ENCODE peak calls at places on chromosomes 12 and 14, in eight cellular contexts. One of them, this sample, is unnamed.

GRCh38 chr14:71591929-71592328 is 340.3 kb upstream of the RGS6 start:
- DNase-seq in brain microvascular endothelial cell: peak
- DNase-seq in SJSA1: no peak
- DNase-seq in right cardiac atrium: no peak
- DNase-seq in tibial artery: no peak
- DNase-seq in astrocyte: peak
- DNase-seq in adrenal gland: no peak
- DNase-seq in left lung: no peak
- DNase-seq in this sample: peak

GRCh38 chr14:103930051-103930604 is 1.9 kb downstream of the TDRD9 start:
- DNase-seq in adrenal gland: no peak
- DNase-seq in astrocyte: no peak
- DNase-seq in SJSA1: no peak
- DNase-seq in left lung: no peak
- DNase-seq in tibial artery: no peak
- DNase-seq in right cardiac atrium: no peak
- DNase-seq in brain microvascular endothelial cell: no peak
- DNase-seq in this sample: no peak

GRCh38 chr14:104405566-104406226 is 173.9 kb upstream of the C14orf180 start:
- DNase-seq in adrenal gland: no peak
- DNase-seq in SJSA1: no peak
- DNase-seq in left lung: peak
- DNase-seq in astrocyte: no peak
- DNase-seq in tibial artery: peak
- DNase-seq in brain microvascular endothelial cell: no peak
- DNase-seq in right cardiac atrium: no peak
- DNase-seq in this sample: no peak

GRCh38 chr12:53039851-53040250 is 10.0 kb upstream of the TNS2 start:
- DNase-seq in SJSA1: no peak
- DNase-seq in brain microvascular endothelial cell: no peak
- DNase-seq in adrenal gland: no peak
- DNase-seq in left lung: no peak
- DNase-seq in tibial artery: no peak
- DNase-seq in right cardiac atrium: no peak
- DNase-seq in astrocyte: no peak
- DNase-seq in this sample: no peak

GRCh38 chr14:23405516-23406025 is 2.5 kb downstream of the MYH6 start:
- DNase-seq in SJSA1: no peak
- DNase-seq in tibial artery: no peak
- DNase-seq in right cardiac atrium: no peak
- DNase-seq in brain microvascular endothelial cell: no peak
- DNase-seq in adrenal gland: no peak
- DNase-seq in left lung: peak
- DNase-seq in astrocyte: no peak
- DNase-seq in this sample: no peak

GRCh38 chr12:67645571-67645970 is 3.0 kb upstream of the DYRK2 start:
- DNase-seq in left lung: no peak
- DNase-seq in adrenal gland: no peak
- DNase-seq in tibial artery: no peak
- DNase-seq in brain microvascular endothelial cell: no peak
- DNase-seq in right cardiac atrium: no peak
- DNase-seq in astrocyte: peak
- DNase-seq in SJSA1: no peak
- DNase-seq in this sample: no peak

GRCh38 chr12:102567031-102567985 is 86.9 kb upstream of the IGF1 start:
- DNase-seq in adrenal gland: no peak
- DNase-seq in astrocyte: peak
- DNase-seq in tibial artery: no peak
- DNase-seq in brain microvascular endothelial cell: peak
- DNase-seq in SJSA1: peak
- DNase-seq in left lung: no peak
- DNase-seq in right cardiac atrium: no peak
- DNase-seq in this sample: no peak

GRCh38 chr12:95177201-95177768 is 40.0 kb downstream of the FGD6 start:
- DNase-seq in adrenal gland: no peak
- DNase-seq in SJSA1: no peak
- DNase-seq in tibial artery: no peak
- DNase-seq in right cardiac atrium: no peak
- DNase-seq in astrocyte: peak
- DNase-seq in left lung: no peak
- DNase-seq in brain microvascular endothelial cell: no peak
- DNase-seq in this sample: no peak

GRCh38 chr12:58933068-58933681 is 12.9 kb upstream of the LRIG3 start:
- DNase-seq in right cardiac atrium: no peak
- DNase-seq in adrenal gland: no peak
- DNase-seq in SJSA1: peak
- DNase-seq in left lung: no peak
- DNase-seq in brain microvascular endothelial cell: no peak
- DNase-seq in astrocyte: no peak
- DNase-seq in tibial artery: no peak
- DNase-seq in this sample: no peak

GRCh38 chr14:22613091-22613695 is 15.1 kb downstream of the ABHD4 start:
- DNase-seq in SJSA1: no peak
- DNase-seq in brain microvascular endothelial cell: no peak
- DNase-seq in tibial artery: no peak
- DNase-seq in right cardiac atrium: no peak
- DNase-seq in left lung: no peak
- DNase-seq in adrenal gland: no peak
- DNase-seq in astrocyte: no peak
- DNase-seq in this sample: no peak

GRCh38 chr12:91127751-91128150 is 16.5 kb upstream of the LUM start:
- DNase-seq in SJSA1: no peak
- DNase-seq in brain microvascular endothelial cell: peak
- DNase-seq in astrocyte: peak
- DNase-seq in right cardiac atrium: no peak
- DNase-seq in adrenal gland: no peak
- DNase-seq in tibial artery: no peak
- DNase-seq in left lung: no peak
- DNase-seq in this sample: no peak

GRCh38 chr12:131963381-131963780 is 13.6 kb downstream of the EP400 start:
- DNase-seq in astrocyte: no peak
- DNase-seq in right cardiac atrium: no peak
- DNase-seq in tibial artery: no peak
- DNase-seq in adrenal gland: no peak
- DNase-seq in brain microvascular endothelial cell: no peak
- DNase-seq in SJSA1: no peak
- DNase-seq in left lung: no peak
- DNase-seq in this sample: no peak

GRCh38 chr12:6285532-6286306 is 24.8 kb upstream of the PLEKHG6 start:
- DNase-seq in tibial artery: no peak
- DNase-seq in adrenal gland: no peak
- DNase-seq in brain microvascular endothelial cell: no peak
- DNase-seq in left lung: no peak
- DNase-seq in astrocyte: no peak
- DNase-seq in right cardiac atrium: no peak
- DNase-seq in SJSA1: no peak
- DNase-seq in this sample: no peak

GRCh38 chr12:28088566-28089277 is 101.5 kb upstream of the CCDC91 start:
- DNase-seq in adrenal gland: no peak
- DNase-seq in SJSA1: no peak
- DNase-seq in tibial artery: no peak
- DNase-seq in astrocyte: no peak
- DNase-seq in brain microvascular endothelial cell: no peak
- DNase-seq in right cardiac atrium: no peak
- DNase-seq in left lung: no peak
- DNase-seq in this sample: no peak

GRCh38 chr14:60251877-60252276 is 2.9 kb downstream of the PPM1A start:
- DNase-seq in right cardiac atrium: no peak
- DNase-seq in brain microvascular endothelial cell: no peak
- DNase-seq in left lung: no peak
- DNase-seq in SJSA1: no peak
- DNase-seq in adrenal gland: no peak
- DNase-seq in astrocyte: no peak
- DNase-seq in tibial artery: no peak
- DNase-seq in this sample: no peak

GRCh38 chr14:52265248-52265647 is 2.2 kb upstream of the PTGDR start:
- DNase-seq in adrenal gland: no peak
- DNase-seq in right cardiac atrium: no peak
- DNase-seq in SJSA1: no peak
- DNase-seq in brain microvascular endothelial cell: no peak
- DNase-seq in left lung: no peak
- DNase-seq in astrocyte: no peak
- DNase-seq in tibial artery: no peak
- DNase-seq in this sample: peak

GRCh38 chr12:3366451-3367155 is 124.4 kb upstream of the PRMT8 start:
- DNase-seq in SJSA1: no peak
- DNase-seq in left lung: no peak
- DNase-seq in brain microvascular endothelial cell: no peak
- DNase-seq in adrenal gland: no peak
- DNase-seq in astrocyte: no peak
- DNase-seq in tibial artery: no peak
- DNase-seq in right cardiac atrium: no peak
- DNase-seq in this sample: no peak
- H3K4me3 ChIP-seq in SJSA1: no peak
- H3K4me3 ChIP-seq in left lung: no peak
- H3K4me3 ChIP-seq in brain microvascular endothelial cell: no peak
- H3K4me3 ChIP-seq in adrenal gland: peak
- H3K4me3 ChIP-seq in astrocyte: no peak
- H3K4me3 ChIP-seq in tibial artery: no peak
- H3K4me3 ChIP-seq in right cardiac atrium: peak
- H3K4me3 ChIP-seq in this sample: no peak

GRCh38 chr14:100238419-100239199 is at the start of gene YY1:
- DNase-seq in adrenal gland: peak
- DNase-seq in right cardiac atrium: peak
- DNase-seq in brain microvascular endothelial cell: peak
- DNase-seq in astrocyte: peak
- DNase-seq in SJSA1: peak
- DNase-seq in tibial artery: peak
- DNase-seq in left lung: peak
- DNase-seq in this sample: peak

GRCh38 chr14:100241279-100241678 is 2.3 kb downstream of the YY1 start:
- DNase-seq in left lung: no peak
- DNase-seq in tibial artery: no peak
- DNase-seq in adrenal gland: no peak
- DNase-seq in astrocyte: no peak
- DNase-seq in SJSA1: no peak
- DNase-seq in brain microvascular endothelial cell: no peak
- DNase-seq in right cardiac atrium: no peak
- DNase-seq in this sample: no peak

GRCh38 chr14:100239200-100239839 is 376 bp downstream of the YY1 start:
- DNase-seq in right cardiac atrium: peak
- DNase-seq in adrenal gland: peak
- DNase-seq in tibial artery: no peak
- DNase-seq in SJSA1: no peak
- DNase-seq in left lung: peak
- DNase-seq in astrocyte: no peak
- DNase-seq in brain microvascular endothelial cell: no peak
- DNase-seq in this sample: no peak

GRCh38 chr14:100239840-100240724 is 1.1 kb downstream of the YY1 start:
- DNase-seq in astrocyte: peak
- DNase-seq in SJSA1: peak
- DNase-seq in adrenal gland: peak
- DNase-seq in left lung: peak
- DNase-seq in tibial artery: peak
- DNase-seq in brain microvascular endothelial cell: peak
- DNase-seq in right cardiac atrium: peak
- DNase-seq in this sample: peak

DNA sequence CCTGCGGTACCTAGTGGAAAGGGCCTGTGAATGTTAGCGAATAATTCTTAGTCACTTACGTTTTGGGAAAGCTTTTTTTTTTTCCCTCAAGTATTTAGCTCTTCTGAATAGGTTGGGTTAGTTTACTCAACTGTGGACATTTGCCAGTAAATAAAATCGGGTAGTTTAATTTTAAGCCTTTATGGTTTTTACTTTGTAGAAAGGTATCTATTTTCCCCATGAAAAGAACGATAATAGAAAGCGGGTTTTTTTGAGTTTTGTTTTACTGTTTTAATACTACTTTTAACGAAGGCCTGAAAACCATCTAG is 1.7 kb downstream of the YY1 start:
- DNase-seq in left lung: no peak
- DNase-seq in adrenal gland: no peak
- DNase-seq in astrocyte: no peak
- DNase-seq in SJSA1: no peak
- DNase-seq in brain microvascular endothelial cell: no peak
- DNase-seq in right cardiac atrium: no peak
- DNase-seq in tibial artery: no peak
- DNase-seq in this sample: no peak
- H3K4me3 ChIP-seq in left lung: peak
- H3K4me3 ChIP-seq in adrenal gland: peak
- H3K4me3 ChIP-seq in astrocyte: peak
- H3K4me3 ChIP-seq in SJSA1: peak
- H3K4me3 ChIP-seq in brain microvascular endothelial cell: peak
- H3K4me3 ChIP-seq in right cardiac atrium: peak
- H3K4me3 ChIP-seq in tibial artery: peak
- H3K4me3 ChIP-seq in this sample: peak

DNA sequence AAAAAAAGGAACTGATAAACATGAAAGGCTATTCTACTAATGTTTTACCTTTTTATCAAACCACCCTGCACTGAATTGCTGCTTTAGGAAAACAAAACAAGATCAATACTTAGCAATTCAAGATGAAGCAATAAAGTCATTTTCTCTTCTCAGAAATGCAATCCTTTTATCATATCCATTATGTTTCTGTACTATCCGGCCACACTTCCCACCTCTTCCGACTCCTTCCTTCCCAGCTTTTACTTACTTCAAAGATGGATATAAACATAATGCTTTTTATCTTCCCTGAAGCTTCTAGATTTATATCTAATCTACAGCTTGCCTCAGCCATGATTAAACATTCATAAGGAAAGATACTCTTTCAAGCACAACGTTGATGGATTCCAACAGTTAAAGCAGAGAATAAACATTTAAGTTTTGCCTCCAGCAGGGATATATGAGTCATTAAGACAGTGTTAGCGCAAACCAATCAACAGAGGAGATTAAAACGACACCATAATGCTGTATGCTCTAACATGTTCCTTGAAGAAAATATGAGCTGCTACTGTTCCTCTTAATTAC is 74.7 kb upstream of the BBS10 start:
- DNase-seq in SJSA1: no peak
- DNase-seq in astrocyte: peak
- DNase-seq in right cardiac atrium: no peak
- DNase-seq in adrenal gland: no peak
- DNase-seq in brain microvascular endothelial cell: no peak
- DNase-seq in left lung: no peak
- DNase-seq in tibial artery: no peak
- DNase-seq in this sample: no peak
- H3K4me3 ChIP-seq in SJSA1: no peak
- H3K4me3 ChIP-seq in astrocyte: peak
- H3K4me3 ChIP-seq in right cardiac atrium: no peak
- H3K4me3 ChIP-seq in adrenal gland: no peak
- H3K4me3 ChIP-seq in brain microvascular endothelial cell: no peak
- H3K4me3 ChIP-seq in left lung: no peak
- H3K4me3 ChIP-seq in tibial artery: no peak
- H3K4me3 ChIP-seq in this sample: no peak

GRCh38 chr12:112616469-112617190 is 174.9 kb upstream of the RPH3A start:
- DNase-seq in adrenal gland: no peak
- DNase-seq in right cardiac atrium: no peak
- DNase-seq in tibial artery: no peak
- DNase-seq in SJSA1: no peak
- DNase-seq in left lung: no peak
- DNase-seq in brain microvascular endothelial cell: no peak
- DNase-seq in astrocyte: no peak
- DNase-seq in this sample: no peak
- H3K4me3 ChIP-seq in adrenal gland: no peak
- H3K4me3 ChIP-seq in right cardiac atrium: no peak
- H3K4me3 ChIP-seq in tibial artery: no peak
- H3K4me3 ChIP-seq in SJSA1: no peak
- H3K4me3 ChIP-seq in left lung: no peak
- H3K4me3 ChIP-seq in brain microvascular endothelial cell: no peak
- H3K4me3 ChIP-seq in astrocyte: no peak
- H3K4me3 ChIP-seq in this sample: no peak

This sample was measured in Jurkat, Clone E6-1.